ENCODE peak calls at places on chromosomes 12 and 14, in six cellular contexts. R is endothelial cell, H is heart left ventricle, V is osteocyte, M is lower leg skin, X is epithelial cell of esophagus. B is an unnamed sample.

GRCh38 chr12:64679487-64679983 is 69.2 kb downstream of the RASSF3 start:
- DNase-seq in R (no peak), H (peak), V (peak), M (peak), X (peak), B (no peak)

GRCh38 chr12:94145231-94145979 is 3.0 kb upstream of the PLXNC1 start:
- DNase-seq in R (no peak), H (no peak), V (no peak), M (no peak), X (peak), B (no peak)

GRCh38 chr12:47022296-47022695 is 57.1 kb upstream of the PCED1B start:
- DNase-seq in R (no peak), H (no peak), V (no peak), M (no peak), X (peak), B (no peak)

GRCh38 chr12:100593490-100593889 is 20.0 kb downstream of the GAS2L3 start:
- DNase-seq in R (no peak), H (no peak), V (no peak), M (no peak), X (peak), B (no peak)

GRCh38 chr12:10632226-10632625 is 18.8 kb upstream of the MAGOHB start:
- DNase-seq in R (no peak), H (no peak), V (no peak), M (no peak), X (no peak), B (no peak)

GRCh38 chr12:117111386-117112267 is 12.4 kb upstream of the TESC start:
- DNase-seq in R (no peak), H (no peak), V (no peak), M (no peak), X (no peak), B (no peak)

GRCh38 chr12:33589609-33590114 is 150.0 kb upstream of the SYT10 start:
- DNase-seq in R (no peak), H (no peak), V (no peak), M (no peak), X (no peak), B (no peak)

GRCh38 chr12:106879612-106880011 is 76.1 kb upstream of the TMEM263 start:
- DNase-seq in R (no peak), H (no peak), V (no peak), M (no peak), X (no peak), B (no peak)

GRCh38 chr14:100445436-100446088 is 122.4 kb downstream of the SLC25A47 start:
- DNase-seq in R (no peak), H (no peak), V (peak), M (peak), X (peak), B (no peak)

GRCh38 chr12:70467476-70467875 is 101.4 kb downstream of the KCNMB4 start:
- DNase-seq in R (no peak), H (no peak), V (no peak), M (no peak), X (no peak), B (no peak)

GRCh38 chr12:42099433-42099832 is 45.2 kb downstream of the GXYLT1 start:
- DNase-seq in R (no peak), H (no peak), V (no peak), M (no peak), X (peak), B (no peak)

GRCh38 chr14:35332517-35333346 is 40.5 kb downstream of the PSMA6 start:
- DNase-seq in R (no peak), H (no peak), V (no peak), M (no peak), X (peak), B (no peak)

GRCh38 chr14:89060191-89060590 is 235.7 kb downstream of the TTC8 start:
- DNase-seq in R (no peak), H (no peak), V (no peak), M (no peak), X (no peak), B (no peak)

DNA sequence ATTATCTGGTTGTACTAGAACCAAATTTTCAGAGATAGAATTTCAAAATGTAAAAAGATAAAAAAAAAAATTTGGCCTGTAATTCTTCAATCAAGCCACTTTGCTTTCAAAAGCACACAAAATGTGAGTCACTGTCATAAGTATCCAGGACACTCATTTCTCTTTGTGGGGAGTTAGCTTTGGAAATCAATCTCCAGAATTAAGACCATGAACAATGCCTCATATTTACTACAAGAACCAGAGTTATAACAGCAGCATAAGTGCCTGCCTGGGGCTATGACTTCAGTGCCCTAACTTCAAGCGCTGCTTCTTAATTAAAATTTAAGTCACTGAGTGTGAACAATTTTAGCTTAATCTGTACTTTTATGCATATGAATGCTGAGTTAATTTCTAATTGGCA is 162.1 kb downstream of the C12orf42 start:
- DNase-seq in R (no peak), H (no peak), V (no peak), M (no peak), X (peak), B (no peak)
- TF ChIP-seq CTCF in R (no peak), H (no peak), V (no peak), M (no peak), X (no peak), B (no peak)

GRCh38 chr12:127873306-127873705 is 393.7 kb upstream of the TMEM132C start:
- DNase-seq in R (no peak), H (no peak), V (no peak), M (no peak), X (no peak), B (no peak)
- TF ChIP-seq CTCF in R (no peak), H (no peak), V (no peak), M (no peak), X (no peak), B (no peak)

GRCh38 chr12:56205445-56205844 is 16.2 kb upstream of the SMARCC2 start:
- DNase-seq in R (no peak), H (no peak), V (no peak), M (no peak), X (no peak), B (no peak)
- TF ChIP-seq CTCF in R (no peak), H (no peak), V (peak), M (no peak), X (no peak), B (peak)

GRCh38 chr12:17802657-17803641 is 287.0 kb downstream of the RERGL start:
- DNase-seq in R (no peak), H (no peak), V (no peak), M (no peak), X (no peak), B (no peak)
- TF ChIP-seq CTCF in R (no peak), H (no peak), V (no peak), M (no peak), X (no peak), B (peak)

DNA sequence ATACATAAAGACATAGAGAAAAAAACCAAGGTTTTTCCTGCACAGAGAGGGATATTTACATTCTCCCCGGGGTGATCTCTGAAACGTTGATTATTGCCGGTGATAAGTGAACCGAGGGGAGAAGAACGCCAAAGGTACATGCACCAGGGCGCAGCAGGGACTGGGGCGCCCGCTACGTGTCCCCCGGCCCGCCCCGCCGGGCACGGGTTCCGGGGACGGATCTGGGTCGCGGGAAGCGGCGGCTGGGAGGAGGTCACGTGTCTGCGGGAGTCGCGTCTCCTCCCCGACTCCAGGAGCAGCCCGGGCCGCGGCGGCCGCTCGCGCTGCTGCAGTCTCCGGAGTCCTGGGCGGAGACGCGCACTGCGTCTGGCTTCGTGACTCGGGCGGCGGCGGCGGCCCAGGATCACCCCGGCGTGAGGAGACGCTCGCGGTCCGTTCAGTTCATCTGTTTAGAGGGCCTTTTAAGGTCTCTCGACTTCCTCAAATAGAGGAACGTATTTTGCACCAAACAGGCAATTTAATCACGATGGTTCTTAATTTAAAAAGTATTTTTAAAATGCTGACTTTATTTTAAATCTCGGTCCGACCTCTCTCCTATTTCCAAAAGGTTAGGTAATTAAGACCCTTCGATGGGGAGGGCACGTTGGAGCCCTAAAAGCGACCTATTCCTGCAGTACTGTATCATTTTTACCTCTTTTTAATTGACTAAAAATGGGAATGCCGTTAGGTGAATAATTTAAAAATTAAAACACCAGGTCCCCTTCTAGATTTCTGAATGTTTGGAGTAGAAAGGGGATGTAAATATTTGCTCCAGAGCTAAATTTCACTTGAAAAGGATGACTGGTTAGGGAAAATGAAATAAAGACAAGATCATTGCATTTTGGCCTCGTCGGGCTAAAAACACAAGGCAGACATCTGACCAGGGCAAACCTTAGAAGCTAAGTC is 1.8 kb upstream of the BHLHE41 start:
- DNase-seq in R (peak), H (peak), V (peak), M (peak), X (peak), B (peak)
- TF ChIP-seq CTCF in R (no peak), H (no peak), V (peak), M (no peak), X (no peak), B (no peak)

B was measured in progenitor cell of endocrine pancreas.